ENCODE peak calls at places on chromosomes 4 and X, in six cellular contexts. A is activated T-cell treated with anti-CD3 and anti-CD28 coated beads, Interleukin-2, amount 50 U/mL, for 72 hours; U is A549; D is posterior cingulate gyrus; B is T follicular helper cell; C is iris pigment epithelial cell. R is an unnamed sample.
A peak's percentile ranks its signal among the peaks of the same experiment; 100 is the strongest.

GRCh38 chr4:61614256-61614655 is 414.1 kb downstream of the ADGRL3 start:
- DNase-seq in A (no peak), U (no peak), D (no peak), B (no peak), C (no peak), R (no peak)

GRCh38 chrX:7028246-7028645 is 119.3 kb upstream of the STS start:
- DNase-seq in A (no peak), U (no peak), D (no peak), B (no peak), C (no peak), R (no peak)

GRCh38 chrX:25206761-25207160 is 191.0 kb upstream of the ARX start:
- DNase-seq in A (no peak), U (no peak), D (no peak), B (no peak), C (peak; percentile 20), R (no peak)

GRCh38 chrX:15447985-15448639 is 45.0 kb downstream of the PIR start:
- DNase-seq in A (no peak), U (no peak), D (no peak), B (no peak), C (peak; percentile 28), R (peak; percentile 68)

GRCh38 chr4:8010618-8011017 is 71.0 kb upstream of the AFAP1 start:
- DNase-seq in A (no peak), U (no peak), D (peak; percentile 96), B (no peak), C (peak; percentile 14), R (peak; percentile 71)

GRCh38 chr4:111689214-111689613 is 456.0 kb upstream of the FAM241A start:
- DNase-seq in A (no peak), U (no peak), D (no peak), B (no peak), C (peak; percentile 87), R (no peak)

GRCh38 chrX:75276666-75277065 is 2.8 kb downstream of the UPRT start:
- DNase-seq in A (no peak), U (no peak), D (no peak), B (no peak), C (no peak), R (no peak)

GRCh38 chr4:87309625-87310024 is 13.1 kb downstream of the HSD17B13 start:
- DNase-seq in A (no peak), U (no peak), D (no peak), B (no peak), C (no peak), R (no peak)